ENCODE peak calls at places on chromosomes 7 and 10, in eight cellular contexts. B, F, C, W, U, L, D and P are unnamed samples.

GRCh38 chr7:120960714-120961113 is 10.1 kb downstream of the ING3 start:
- DNase-seq in B (no peak), F (no peak), C (no peak), W (no peak), U (no peak), L (no peak), D (no peak), P (no peak)

GRCh38 chr7:142313528-142313927 is 55.7 kb upstream of the PRSS58 start:
- DNase-seq in B (no peak), F (no peak), C (no peak), W (no peak), U (no peak), L (no peak), D (no peak), P (peak; percentile 73)

GRCh38 chr10:69087600-69088470 is at the start of gene SRGN:
- DNase-seq in B (peak; percentile 52), F (no peak), C (no peak), W (peak; percentile 95), U (peak; percentile 58), L (peak; percentile 86), D (no peak), P (peak; percentile 75)

GRCh38 chr10:103367782-103368518 is at the start of gene TAF5:
- DNase-seq in B (peak; percentile 96), F (peak; percentile 93), C (peak; percentile 88), W (peak; percentile 98), U (peak; percentile 94), L (peak; percentile 96), D (peak; percentile 92), P (peak; percentile 98)

GRCh38 chr10:122564980-122565379 is 4.4 kb downstream of the DMBT1 start:
- DNase-seq in B (no peak), F (no peak), C (no peak), W (no peak), U (no peak), L (no peak), D (no peak), P (no peak)

GRCh38 chr10:64505496-64505895 is 984.3 kb downstream of the REEP3 start:
- DNase-seq in B (no peak), F (no peak), C (no peak), W (no peak), U (no peak), L (no peak), D (no peak), P (no peak)

GRCh38 chr10:3867454-3868273 is 82.7 kb upstream of the KLF6 start:
- DNase-seq in B (no peak), F (no peak), C (no peak), W (no peak), U (no peak), L (no peak), D (no peak), P (no peak)

GRCh38 chr7:38215115-38215514 is 37.1 kb downstream of the STARD3NL start:
- DNase-seq in B (no peak), F (no peak), C (no peak), W (no peak), U (no peak), L (peak; percentile 49), D (no peak), P (no peak)

GRCh38 chr7:99380823-99381663 is 6.5 kb downstream of the ARPC1B start:
- DNase-seq in B (no peak), F (no peak), C (no peak), W (peak; percentile 96), U (no peak), L (peak; percentile 60), D (no peak), P (peak; percentile 88)

GRCh38 chr7:30845426-30846135 is 66.1 kb upstream of the AQP1 start:
- DNase-seq in B (peak; percentile 58), F (no peak), C (peak; percentile 44), W (no peak), U (peak; percentile 72), L (no peak), D (no peak), P (no peak)

GRCh38 chr10:103859161-103860141 is 4.1 kb upstream of the SH3PXD2A start:
- DNase-seq in B (peak; percentile 63), F (peak; percentile 48), C (no peak), W (peak; percentile 65), U (no peak), L (peak; percentile 74), D (peak; percentile 67), P (peak; percentile 72)

GRCh38 chr7:74343281-74344127 is 54.3 kb downstream of the CLIP2 start:
- DNase-seq in B (peak; percentile 77), F (no peak), C (peak; percentile 21), W (no peak), U (no peak), L (peak; percentile 9), D (no peak), P (no peak)

GRCh38 chr7:6164491-6164890 is 107.9 kb downstream of the CYTH3 start:
- DNase-seq in B (no peak), F (no peak), C (no peak), W (no peak), U (no peak), L (no peak), D (peak; percentile 30), P (no peak)

GRCh38 chr10:102401735-102402511 is 6.4 kb downstream of the NFKB2 start:
- DNase-seq in B (peak; percentile 45), F (no peak), C (no peak), W (no peak), U (no peak), L (no peak), D (no peak), P (no peak)

GRCh38 chr10:99523251-99523773 is 9.4 kb upstream of the NKX2-3 start:
- DNase-seq in B (no peak), F (no peak), C (no peak), W (no peak), U (no peak), L (no peak), D (no peak), P (no peak)

GRCh38 chr7:95317546-95317945 is 6.8 kb downstream of the PON1 start:
- DNase-seq in B (no peak), F (no peak), C (no peak), W (no peak), U (no peak), L (no peak), D (no peak), P (no peak)

GRCh38 chr7:106155027-106155426 is 42.9 kb upstream of the SYPL1 start:
- DNase-seq in B (no peak), F (no peak), C (no peak), W (no peak), U (no peak), L (no peak), D (no peak), P (no peak)

GRCh38 chr10:102605712-102606111 is 38.6 kb upstream of the TRIM8 start:
- DNase-seq in B (peak; percentile 70), F (no peak), C (no peak), W (no peak), U (no peak), L (no peak), D (no peak), P (no peak)

GRCh38 chr10:71728218-71728737 is 8.7 kb upstream of the C10orf105 start:
- DNase-seq in B (no peak), F (no peak), C (no peak), W (peak; percentile 75), U (no peak), L (no peak), D (no peak), P (peak; percentile 63)

GRCh38 chr10:11782793-11783557 is 40.2 kb upstream of the PROSER2 start:
- DNase-seq in B (peak; percentile 65), F (no peak), C (no peak), W (peak; percentile 77), U (no peak), L (peak; percentile 33), D (peak; percentile 49), P (peak; percentile 75)

GRCh38 chr10:112374724-112375541 is 1.0 kb downstream of the ACSL5 start:
- DNase-seq in B (peak; percentile 4), F (no peak), C (no peak), W (peak; percentile 58), U (no peak), L (no peak), D (no peak), P (peak; percentile 51)

GRCh38 chr7:28140964-28141363 is 39.6 kb downstream of the JAZF1 start:
- DNase-seq in B (no peak), F (no peak), C (no peak), W (no peak), U (no peak), L (no peak), D (no peak), P (no peak)

GRCh38 chr7:44060948-44061644 is 4.3 kb downstream of the PGAM2 start:
- DNase-seq in B (no peak), F (no peak), C (no peak), W (no peak), U (peak; percentile 24), L (no peak), D (no peak), P (no peak)

GRCh38 chr10:131897297-131897899 is 3.4 kb upstream of the PPP2R2D start:
- DNase-seq in B (no peak), F (no peak), C (no peak), W (no peak), U (no peak), L (no peak), D (no peak), P (no peak)